ENCODE peak calls at places on chromosomes 16 and 17, in seven cellular contexts. X is activated T-helper 1 cell treated with anti-CD3 and anti-CD28 coated beads, Interleukin-12 subunit alpha, Interleukin-12 subunit beta, Interleukin-2, Interleukin-4 antibody, amounts not matched to agents 30 ng/mL and 10 ng/mL and 1 ng/mL, durations not matched to agents 14 hours and 24 hours and 36 hours; A is AG10803; B is T-helper 1 cell; P is head of caudate nucleus; R is iPS-NIHi11; T is C1 segment of cervical spinal cord. F is an unnamed sample.

GRCh38 chr17:9232591-9233270 is 211.4 kb downstream of the NTN1 start:
- DNase-seq in X (no peak), A (peak; percentile 72), B (no peak), P (no peak), R (no peak), T (no peak), F (no peak)

GRCh38 chr17:327971-328370 is 24.6 kb downstream of the RPH3AL start:
- DNase-seq in X (no peak), A (no peak), B (no peak), P (no peak), R (no peak), T (no peak), F (no peak)

GRCh38 chr16:22685162-22685830 is 128.7 kb upstream of the HS3ST2 start:
- DNase-seq in X (no peak), A (peak; percentile 23), B (no peak), P (no peak), R (no peak), T (no peak), F (no peak)

GRCh38 chr16:10971560-10971961 is 27.2 kb downstream of the CLEC16A start:
- DNase-seq in X (peak; percentile 28), A (peak; percentile 95), B (peak; percentile 62), P (peak; percentile 73), R (peak; percentile 72), T (no peak), F (no peak)

GRCh38 chr17:69448431-69449102 is 34.1 kb downstream of the MAP2K6 start:
- DNase-seq in X (no peak), A (no peak), B (no peak), P (peak; percentile 84), R (peak; percentile 67), T (peak; percentile 47), F (peak; percentile 43)

GRCh38 chr16:67406628-67407027 is 9.6 kb downstream of the ZDHHC1 start:
- DNase-seq in X (no peak), A (peak; percentile 88), B (no peak), P (no peak), R (no peak), T (no peak), F (peak; percentile 20)

GRCh38 chr17:67434061-67434525 is 57.0 kb downstream of the PITPNC1 start:
- DNase-seq in X (peak; percentile 40), A (no peak), B (peak; percentile 80), P (peak; percentile 33), R (no peak), T (no peak), F (no peak)

GRCh38 chr16:5604770-5605169 is 507.2 kb upstream of the EEF2KMT start:
- DNase-seq in X (no peak), A (no peak), B (no peak), P (peak; percentile 40), R (peak; percentile 44), T (no peak), F (peak; percentile 9)

F was measured in anterior cingulate cortex.